ENCODE peak calls at places on chromosomes 6 and 20, in eight cellular contexts. One of them, this sample, is unnamed.

GRCh38 chr6:373773-374724 is 17.5 kb upstream of the IRF4 start:
- DNase-seq in AG08395: peak
- DNase-seq in activated CD8-positive, alpha-beta T cell treated with anti-CD3 and anti-CD28 coated beads, Interleukin-2, amount 10 ng/mL, durations not matched to agents 7 days and 5 days: no peak
- DNase-seq in smooth muscle cell of the brain vasculature: no peak
- DNase-seq in AG09319: no peak
- DNase-seq in activated gamma-delta T cell treated with Interleukin-2 at 50 U/mL for 16 hours: no peak
- DNase-seq in omental fat pad: no peak
- DNase-seq in iPS-NIHi11: no peak
- DNase-seq in this sample: no peak

GRCh38 chr20:49951160-49951559 is 15.0 kb downstream of the RNF114 start:
- DNase-seq in AG08395: peak
- DNase-seq in activated CD8-positive, alpha-beta T cell treated with anti-CD3 and anti-CD28 coated beads, Interleukin-2, amount 10 ng/mL, durations not matched to agents 7 days and 5 days: no peak
- DNase-seq in smooth muscle cell of the brain vasculature: no peak
- DNase-seq in AG09319: no peak
- DNase-seq in activated gamma-delta T cell treated with Interleukin-2 at 50 U/mL for 16 hours: no peak
- DNase-seq in omental fat pad: no peak
- DNase-seq in iPS-NIHi11: no peak
- DNase-seq in this sample: no peak

GRCh38 chr20:32155017-32155965 is 45.8 kb downstream of the TM9SF4 start:
- DNase-seq in AG08395: peak
- DNase-seq in activated CD8-positive, alpha-beta T cell treated with anti-CD3 and anti-CD28 coated beads, Interleukin-2, amount 10 ng/mL, durations not matched to agents 7 days and 5 days: peak
- DNase-seq in smooth muscle cell of the brain vasculature: no peak
- DNase-seq in AG09319: peak
- DNase-seq in activated gamma-delta T cell treated with Interleukin-2 at 50 U/mL for 16 hours: no peak
- DNase-seq in omental fat pad: peak
- DNase-seq in iPS-NIHi11: peak
- DNase-seq in this sample: no peak

GRCh38 chr20:5949943-5950270 is 426 bp downstream of the TRMT6 start:
- DNase-seq in AG08395: no peak
- DNase-seq in activated CD8-positive, alpha-beta T cell treated with anti-CD3 and anti-CD28 coated beads, Interleukin-2, amount 10 ng/mL, durations not matched to agents 7 days and 5 days: no peak
- DNase-seq in smooth muscle cell of the brain vasculature: no peak
- DNase-seq in AG09319: no peak
- DNase-seq in activated gamma-delta T cell treated with Interleukin-2 at 50 U/mL for 16 hours: no peak
- DNase-seq in omental fat pad: no peak
- DNase-seq in iPS-NIHi11: no peak
- DNase-seq in this sample: no peak

GRCh38 chr20:25574411-25574810 is 10.9 kb downstream of the NINL start:
- DNase-seq in AG08395: peak
- DNase-seq in activated CD8-positive, alpha-beta T cell treated with anti-CD3 and anti-CD28 coated beads, Interleukin-2, amount 10 ng/mL, durations not matched to agents 7 days and 5 days: no peak
- DNase-seq in smooth muscle cell of the brain vasculature: no peak
- DNase-seq in AG09319: no peak
- DNase-seq in activated gamma-delta T cell treated with Interleukin-2 at 50 U/mL for 16 hours: no peak
- DNase-seq in omental fat pad: no peak
- DNase-seq in iPS-NIHi11: no peak
- DNase-seq in this sample: no peak

GRCh38 chr6:143279385-143279784 is 171.1 kb downstream of the ADAT2 start:
- DNase-seq in AG08395: peak
- DNase-seq in activated CD8-positive, alpha-beta T cell treated with anti-CD3 and anti-CD28 coated beads, Interleukin-2, amount 10 ng/mL, durations not matched to agents 7 days and 5 days: no peak
- DNase-seq in smooth muscle cell of the brain vasculature: no peak
- DNase-seq in AG09319: no peak
- DNase-seq in activated gamma-delta T cell treated with Interleukin-2 at 50 U/mL for 16 hours: no peak
- DNase-seq in omental fat pad: no peak
- DNase-seq in iPS-NIHi11: peak
- DNase-seq in this sample: no peak

GRCh38 chr20:51711426-51711825 is 56.8 kb downstream of the ATP9A start:
- DNase-seq in AG08395: no peak
- DNase-seq in activated CD8-positive, alpha-beta T cell treated with anti-CD3 and anti-CD28 coated beads, Interleukin-2, amount 10 ng/mL, durations not matched to agents 7 days and 5 days: no peak
- DNase-seq in smooth muscle cell of the brain vasculature: no peak
- DNase-seq in AG09319: no peak
- DNase-seq in activated gamma-delta T cell treated with Interleukin-2 at 50 U/mL for 16 hours: no peak
- DNase-seq in omental fat pad: no peak
- DNase-seq in iPS-NIHi11: no peak
- DNase-seq in this sample: no peak

GRCh38 chr6:15063253-15063853 is 182.5 kb upstream of the JARID2 start:
- DNase-seq in AG08395: no peak
- DNase-seq in activated CD8-positive, alpha-beta T cell treated with anti-CD3 and anti-CD28 coated beads, Interleukin-2, amount 10 ng/mL, durations not matched to agents 7 days and 5 days: no peak
- DNase-seq in smooth muscle cell of the brain vasculature: no peak
- DNase-seq in AG09319: no peak
- DNase-seq in activated gamma-delta T cell treated with Interleukin-2 at 50 U/mL for 16 hours: no peak
- DNase-seq in omental fat pad: no peak
- DNase-seq in iPS-NIHi11: no peak
- DNase-seq in this sample: no peak